ENCODE peak calls at places on chromosomes 16 and 17, in four cellular contexts. L, U, Q and T are unnamed samples.

GRCh38 chr17:61302911-61303310 is 96.7 kb upstream of the TBX2 start:
- DNase-seq in L (no peak), U (no peak), Q (no peak), T (no peak)

GRCh38 chr17:16818821-16819683 is 129.0 kb downstream of the CCDC144A start:
- DNase-seq in L (no peak), U (no peak), Q (no peak), T (no peak)

GRCh38 chr17:19867654-19868395 is at the start of gene ULK2:
- DNase-seq in L (peak), U (peak), Q (peak), T (peak)

GRCh38 chr17:77312786-77313599 is 172.2 kb downstream of the SEC14L1 start:
- DNase-seq in L (peak), U (peak), Q (peak), T (no peak)

GRCh38 chr16:13510425-13511151 is 409.4 kb upstream of the ERCC4 start:
- DNase-seq in L (no peak), U (no peak), Q (no peak), T (no peak)

GRCh38 chr16:3122926-3123570 is 10.7 kb downstream of the ZNF205 start:
- DNase-seq in L (no peak), U (no peak), Q (no peak), T (no peak)

GRCh38 chr16:84190731-84191388 is at the start of gene ADAD2:
- DNase-seq in L (no peak), U (no peak), Q (no peak), T (peak)

GRCh38 chr17:38451030-38451839 is 23.0 kb downstream of the ARHGAP23 start:
- DNase-seq in L (no peak), U (no peak), Q (no peak), T (no peak)

GRCh38 chr17:76241776-76242175 is 1.5 kb upstream of the RNF157 start:
- DNase-seq in L (peak), U (no peak), Q (no peak), T (no peak)
- H3K4me3 ChIP-seq in L (no peak), U (peak), Q (no peak), T (no peak)

DNA sequence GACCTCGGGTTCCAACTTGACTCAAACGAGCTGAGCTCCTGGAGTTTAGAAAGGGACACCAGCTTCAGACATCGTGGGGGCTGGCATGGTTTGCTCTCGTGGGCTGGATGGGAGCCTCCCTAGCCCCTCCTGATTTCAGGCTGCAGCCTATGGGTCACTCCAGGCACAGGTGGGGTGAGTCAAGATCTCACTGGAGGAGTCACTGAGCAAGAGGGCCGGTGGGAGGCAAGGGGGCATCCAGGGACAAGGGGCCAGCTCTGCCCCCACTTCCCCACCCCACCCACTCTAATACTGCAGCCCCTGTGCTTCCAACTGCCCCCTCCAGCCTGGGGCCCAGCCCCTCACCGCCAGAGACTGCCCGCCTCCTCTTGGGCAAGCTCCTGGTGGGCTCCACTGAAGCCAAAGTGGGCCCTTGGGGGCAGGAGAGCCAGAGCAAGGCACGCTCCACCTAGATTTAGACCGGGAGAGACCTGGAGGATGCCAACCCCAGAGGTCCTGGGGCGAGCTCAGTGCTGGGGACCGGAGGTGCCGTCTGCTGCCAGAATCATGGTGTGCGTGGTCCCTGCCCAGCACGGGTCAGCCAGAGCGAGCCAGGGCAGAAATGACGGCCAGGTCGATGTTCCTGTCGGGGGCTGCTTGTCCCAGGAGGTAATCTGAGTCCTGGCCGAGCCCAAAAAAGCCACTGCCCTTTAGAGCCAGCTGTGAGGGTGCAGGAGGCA is 6.4 kb downstream of the SLC16A3 start:
- DNase-seq in L (peak), U (no peak), Q (no peak), T (no peak)
- H3K4me3 ChIP-seq in L (no peak), U (no peak), Q (no peak), T (no peak)

GRCh38 chr16:78311831-78312230 is 212.4 kb downstream of the WWOX start:
- DNase-seq in L (no peak), U (no peak), Q (no peak), T (no peak)
- H3K4me3 ChIP-seq in L (no peak), U (no peak), Q (no peak), T (no peak)

DNA sequence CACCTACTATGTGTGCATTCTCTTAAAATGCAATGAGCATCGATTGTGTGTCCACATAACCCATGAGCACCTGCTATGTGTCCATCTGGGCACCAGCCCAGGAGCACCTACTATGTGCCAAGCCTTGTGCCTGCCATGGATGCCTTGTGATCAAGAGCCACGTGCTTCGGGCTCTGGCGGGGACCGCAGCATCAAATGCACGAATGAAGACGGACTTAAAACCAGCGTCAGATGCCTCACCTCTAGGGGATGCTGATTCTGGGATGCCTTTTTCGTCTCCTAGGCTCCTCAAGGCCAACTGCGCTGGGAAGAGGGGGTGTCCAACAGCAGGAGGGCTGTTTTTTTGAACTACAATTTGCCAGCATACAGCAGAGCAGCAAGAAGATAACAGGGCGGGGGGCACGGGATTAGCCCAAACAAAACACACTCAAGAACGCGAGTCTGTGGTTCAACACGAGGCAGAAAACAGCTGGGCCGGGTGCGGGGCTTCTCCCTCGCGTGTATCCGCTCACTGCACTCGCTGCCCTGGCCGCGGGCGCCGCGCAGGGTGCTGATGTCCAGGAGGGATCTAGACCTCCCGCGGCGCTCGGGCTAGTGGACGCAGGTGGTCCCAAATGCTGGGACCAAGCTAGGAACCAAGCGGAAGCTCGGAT is 1.2 kb upstream of the GLIS2 start:
- DNase-seq in L (peak), U (no peak), Q (no peak), T (peak)
- H3K4me3 ChIP-seq in L (peak), U (peak), Q (peak), T (peak)

DNA sequence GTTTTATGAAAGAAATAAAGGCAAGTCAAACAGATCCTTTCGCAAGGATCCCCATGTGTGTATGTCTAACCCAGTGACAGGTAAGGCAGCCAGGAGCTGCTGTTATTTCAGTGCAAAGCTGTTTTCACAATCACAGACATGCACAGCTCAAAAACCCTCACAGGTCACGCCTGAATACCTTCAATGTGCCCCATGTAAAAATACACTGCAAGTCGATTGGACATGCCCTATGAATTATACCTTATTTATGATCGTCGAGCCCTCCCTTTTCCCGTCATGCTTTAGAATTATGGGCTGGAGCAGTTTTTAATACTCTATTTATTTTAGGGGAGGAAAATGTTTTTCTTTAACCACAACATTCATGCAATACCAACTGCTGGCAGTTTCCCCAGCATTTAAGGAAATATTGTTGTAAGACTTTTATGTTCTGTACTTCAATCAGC is 362.1 kb downstream of the WWOX start:
- DNase-seq in L (no peak), U (no peak), Q (no peak), T (no peak)
- H3K4me3 ChIP-seq in L (no peak), U (no peak), Q (no peak), T (no peak)

DNA sequence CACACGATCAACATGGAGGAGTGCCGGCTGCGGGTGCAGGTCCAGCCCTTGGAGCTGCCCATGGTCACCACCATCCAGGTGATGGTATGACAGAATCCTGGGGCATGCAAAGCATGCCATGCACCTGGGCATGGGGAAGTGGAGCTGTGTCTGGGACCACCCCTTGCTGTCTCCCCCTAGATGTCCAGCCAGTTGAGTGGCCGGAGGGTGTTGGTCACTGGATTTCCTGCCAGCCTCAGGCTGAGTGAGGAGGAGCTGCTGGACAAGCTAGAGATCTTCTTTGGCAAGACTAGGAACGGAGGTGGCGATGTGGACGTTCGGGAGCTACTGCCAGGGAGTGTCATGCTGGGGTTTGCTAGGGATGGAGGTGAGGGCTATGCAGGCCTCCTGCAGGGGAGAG is 6.7 kb downstream of the IFI35 start:
- DNase-seq in L (no peak), U (no peak), Q (no peak), T (no peak)
- H3K4me3 ChIP-seq in L (no peak), U (no peak), Q (no peak), T (no peak)

DNA sequence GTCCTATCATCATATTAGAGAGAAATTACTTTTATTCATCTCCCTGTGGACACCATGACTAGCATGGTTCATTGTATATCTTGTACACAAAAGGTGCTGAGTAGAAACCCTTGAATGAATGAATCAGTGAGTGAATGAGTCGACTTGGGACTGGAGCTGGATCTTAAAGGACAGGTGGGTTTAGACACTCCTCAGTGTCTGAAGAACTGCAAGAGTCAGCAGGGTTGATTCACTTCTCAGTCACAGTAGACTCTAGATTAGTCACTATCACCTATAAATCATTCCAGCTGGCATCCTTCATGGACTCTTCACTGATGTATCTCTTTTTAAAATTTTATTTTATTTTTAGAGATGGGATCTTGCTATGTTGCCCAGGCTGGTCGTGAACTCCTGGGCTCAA is 30.1 kb upstream of the PMFBP1 start:
- DNase-seq in L (no peak), U (no peak), Q (no peak), T (no peak)
- H3K4me3 ChIP-seq in L (no peak), U (no peak), Q (no peak), T (no peak)

GRCh38 chr16:29770250-29770929 is 7.7 kb upstream of the ZG16 start:
- DNase-seq in L (no peak), U (no peak), Q (no peak), T (no peak)
- H3K4me3 ChIP-seq in L (no peak), U (no peak), Q (no peak), T (no peak)

GRCh38 chr16:88430524-88431446 is 22.3 kb upstream of the ZFPM1 start:
- DNase-seq in L (no peak), U (no peak), Q (no peak), T (peak)

GRCh38 chr16:88431651-88432050 is 21.4 kb upstream of the ZFPM1 start:
- DNase-seq in L (no peak), U (no peak), Q (no peak), T (no peak)

GRCh38 chr16:88429387-88430184 is 23.5 kb upstream of the ZFPM1 start:
- DNase-seq in L (no peak), U (no peak), Q (no peak), T (no peak)

GRCh38 chr16:88428616-88429386 is 24.3 kb upstream of the ZFPM1 start:
- DNase-seq in L (no peak), U (no peak), Q (no peak), T (peak)

DNA sequence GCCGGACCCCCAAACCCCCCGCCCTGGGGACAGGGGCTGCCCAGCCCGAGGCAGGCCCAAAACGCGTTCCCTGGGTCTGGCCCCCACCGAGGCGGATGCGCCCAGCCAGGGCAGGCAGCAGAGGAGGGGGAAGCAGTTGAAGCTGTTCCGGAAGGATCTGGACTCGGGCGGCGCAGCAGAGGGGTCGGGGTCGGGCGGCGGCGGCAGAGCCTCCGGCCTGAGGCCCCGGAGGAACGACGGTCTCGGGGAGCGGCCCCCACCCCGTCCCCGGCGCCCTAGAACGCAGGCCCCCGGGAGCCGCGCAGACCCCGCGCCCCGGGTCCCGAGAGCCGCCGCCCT is 22.9 kb upstream of the ZFPM1 start:
- DNase-seq in L (no peak), U (no peak), Q (no peak), T (no peak)
- H3K4me3 ChIP-seq in L (peak), U (peak), Q (peak), T (peak)

GRCh38 chr17:58323420-58324408 is 4.9 kb downstream of the TSPOAP1 start:
- DNase-seq in L (no peak), U (no peak), Q (no peak), T (no peak)
- H3K4me3 ChIP-seq in L (peak), U (peak), Q (peak), T (no peak)